ENCODE peak calls at places on chromosomes 16 and 17, in eight cellular contexts. D, T, R, Q, P, U, F and W are unnamed samples.

GRCh38 chr16:85659805-85660511 is 28.8 kb downstream of the GINS2 start:
- DNase-seq in Q (peak), T (peak), U (peak), R (peak), P (peak), F (peak), D (peak), W (peak)

GRCh38 chr16:31561698-31562233 is 34.1 kb downstream of the AHSP start:
- DNase-seq in D (no peak), T (no peak), P (no peak), R (no peak), F (no peak), U (no peak), Q (no peak), W (no peak)

GRCh38 chr17:44308865-44309264 is 464 bp downstream of the RUNDC3A start:
- DNase-seq in Q (no peak), D (no peak), P (no peak), U (no peak), R (no peak), T (no peak), F (no peak), W (no peak)

GRCh38 chr16:53945996-53946395 is 242.0 kb downstream of the FTO start:
- DNase-seq in F (peak), D (no peak), U (no peak), R (no peak), T (peak), P (no peak), Q (no peak), W (no peak)

GRCh38 chr17:76419576-76420245 is 33.2 kb downstream of the UBE2O start:
- DNase-seq in U (no peak), T (no peak), D (no peak), F (no peak), Q (no peak), P (no peak), R (no peak), W (no peak)

GRCh38 chr17:4631836-4632582 is 9.5 kb downstream of the ALOX15 start:
- DNase-seq in U (no peak), T (no peak), D (no peak), P (no peak), R (no peak), Q (no peak), F (peak), W (peak)

GRCh38 chr17:61766520-61766919 is 96.8 kb downstream of the BRIP1 start:
- DNase-seq in R (no peak), D (no peak), P (no peak), T (no peak), Q (no peak), U (no peak), F (peak), W (no peak)

GRCh38 chr16:31456988-31457360 is 2.3 kb upstream of the ARMC5 start:
- DNase-seq in U (no peak), F (no peak), D (no peak), P (no peak), Q (no peak), R (peak), T (peak), W (peak)

GRCh38 chr17:16973760-16974540 is 2.0 kb upstream of the TNFRSF13B start:
- DNase-seq in T (no peak), F (no peak), U (no peak), Q (no peak), P (no peak), R (no peak), D (no peak), W (no peak)

GRCh38 chr17:10226930-10227695 is 28.7 kb upstream of the GAS7 start:
- DNase-seq in Q (peak), P (peak), U (peak), R (no peak), F (peak), T (peak), D (peak), W (peak)

GRCh38 chr16:89268987-89269735 is 51.7 kb downstream of the ZNF778 start:
- DNase-seq in R (no peak), T (no peak), U (no peak), P (no peak), F (peak), D (no peak), Q (no peak), W (no peak)

GRCh38 chr16:2743007-2743810 is 9.2 kb upstream of the SRRM2 start:
- DNase-seq in F (no peak), Q (peak), R (no peak), U (no peak), T (no peak), D (no peak), P (no peak), W (no peak)

GRCh38 chr17:7479139-7479388 is 367 bp downstream of the ZBTB4 start:
- DNase-seq in P (no peak), F (no peak), Q (no peak), D (no peak), T (no peak), R (no peak), U (no peak), W (no peak)

GRCh38 chr17:29927546-29927945 is 2.5 kb downstream of the SSH2 start:
- DNase-seq in R (no peak), U (no peak), F (no peak), P (no peak), Q (no peak), D (no peak), T (no peak), W (no peak)

GRCh38 chr16:4700380-4700996 is 7.1 kb downstream of the NUDT16L1 start:
- DNase-seq in D (no peak), R (no peak), U (no peak), P (no peak), Q (no peak), T (no peak), F (no peak), W (no peak)

GRCh38 chr17:58091024-58091567 is 7.9 kb downstream of the DYNLL2 start:
- DNase-seq in P (no peak), U (no peak), F (no peak), Q (no peak), T (no peak), R (no peak), D (no peak), W (no peak)

GRCh38 chr16:54197758-54198157 is 88.8 kb downstream of the IRX3 start:
- DNase-seq in R (peak), F (no peak), P (peak), T (no peak), D (no peak), Q (no peak), U (no peak), W (no peak)

GRCh38 chr16:7746971-7747370 is 414.3 kb downstream of the RBFOX1 start:
- DNase-seq in T (no peak), R (no peak), F (no peak), U (no peak), D (no peak), Q (no peak), P (no peak), W (no peak)

GRCh38 chr16:66925322-66925840 is at the start of gene RRAD:
- DNase-seq in P (peak), D (peak), Q (peak), R (peak), T (peak), U (peak), F (peak), W (no peak)

GRCh38 chr17:69485126-69485724 is 70.7 kb downstream of the MAP2K6 start:
- DNase-seq in P (no peak), D (peak), R (no peak), T (no peak), F (no peak), U (no peak), Q (no peak), W (no peak)

GRCh38 chr16:47475786-47476185 is 14.7 kb downstream of the PHKB start:
- DNase-seq in R (no peak), F (peak), T (no peak), U (no peak), D (no peak), P (no peak), Q (no peak), W (no peak)

GRCh38 chr17:45282683-45283644 is 21.1 kb upstream of the SPATA32 start:
- DNase-seq in R (peak), F (peak), D (no peak), T (no peak), Q (peak), U (peak), P (no peak), W (peak)

DNA sequence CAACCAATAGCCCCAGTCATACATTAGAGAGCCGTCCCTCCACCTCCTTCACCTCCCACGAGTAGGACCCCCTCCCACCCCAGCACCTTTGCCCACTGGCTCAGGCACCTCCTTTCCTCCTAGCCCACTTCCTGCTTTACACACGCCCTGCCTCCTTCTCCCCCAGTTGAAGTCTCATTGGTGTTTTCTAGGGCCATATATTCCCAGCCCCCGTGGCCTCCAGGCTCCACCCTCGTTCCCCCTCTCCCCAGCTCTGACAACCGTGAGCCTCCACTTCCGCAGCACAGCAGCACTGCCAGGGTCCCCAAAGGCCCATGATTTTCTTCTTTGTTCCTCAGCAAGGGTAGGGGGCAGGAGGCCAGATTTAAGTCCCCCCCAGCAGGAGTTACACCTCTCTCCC is 340.3 kb upstream of the TNRC6C start:
- DNase-seq in P (no peak), R (no peak), F (no peak), Q (no peak), T (no peak), D (no peak), U (no peak), W (peak)
- H3K27ac ChIP-seq in P (no peak), R (no peak), F (no peak), Q (no peak), T (no peak), D (no peak), U (no peak), W (no peak)

DNA sequence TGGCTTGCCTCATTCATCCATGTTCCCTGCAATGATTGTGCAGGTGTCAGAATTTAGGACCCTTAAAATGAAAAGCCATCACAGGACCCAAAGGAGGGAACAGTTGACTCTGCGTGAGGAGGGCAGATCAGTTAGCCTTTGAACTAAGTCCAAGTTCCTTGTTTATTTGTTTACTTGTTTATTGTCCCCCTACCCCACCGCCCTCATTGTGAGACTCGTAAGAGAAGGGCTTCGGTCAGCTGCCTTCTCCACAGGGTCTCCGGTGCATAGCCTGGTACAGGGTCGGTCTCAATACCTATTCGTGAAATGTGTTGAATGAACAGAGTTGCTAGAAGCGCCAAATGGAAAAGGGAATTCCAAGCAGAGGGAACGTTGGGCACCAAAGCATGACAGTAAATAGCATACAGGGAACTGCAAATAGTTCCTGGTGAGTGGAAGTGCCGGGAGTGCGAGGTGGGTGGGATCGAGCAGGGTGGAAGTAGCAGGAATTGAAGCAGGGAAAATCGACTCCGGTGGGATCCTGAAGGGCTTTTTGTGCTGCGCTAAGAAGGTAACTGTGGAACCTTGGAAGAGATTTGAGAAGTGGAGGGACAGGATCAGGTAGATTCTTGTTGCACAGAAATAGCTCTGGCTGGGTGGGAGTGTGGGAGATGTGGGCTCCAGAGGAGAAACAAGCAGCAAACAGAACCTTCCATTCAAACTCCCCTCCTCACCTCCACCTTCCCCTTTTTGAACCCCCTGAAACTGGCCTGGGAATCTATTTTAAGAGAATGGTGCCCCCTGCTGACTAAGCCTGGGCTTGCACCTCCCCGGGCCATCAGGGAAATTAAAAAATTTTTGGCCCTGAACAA is 12.7 kb downstream of the SLC35B1 start:
- DNase-seq in P (peak), F (no peak), T (peak), D (peak), U (peak), Q (no peak), R (peak), W (peak)
- TF ChIP-seq CTCF in P (peak), F (peak), T (peak), D (peak), U (peak), Q (peak), R (peak), W (peak)

GRCh38 chr16:23433261-23433920 is 19.6 kb downstream of the COG7 start:
- DNase-seq in Q (peak), U (no peak), F (no peak), D (no peak), T (no peak), P (no peak), R (no peak), W (no peak)
- H3K4me3 ChIP-seq in Q (no peak), U (no peak), F (no peak), D (no peak), T (no peak), P (no peak), R (no peak), W (no peak)

GRCh38 chr17:2214887-2215615 is 88.5 kb downstream of the SMG6 start:
- DNase-seq in Q (no peak), D (peak), F (peak), T (no peak), P (peak), U (peak), R (peak), W (no peak)
- H3K27ac ChIP-seq in Q (peak), D (peak), F (peak), T (peak), P (peak), U (peak), R (peak), W (peak)

DNA sequence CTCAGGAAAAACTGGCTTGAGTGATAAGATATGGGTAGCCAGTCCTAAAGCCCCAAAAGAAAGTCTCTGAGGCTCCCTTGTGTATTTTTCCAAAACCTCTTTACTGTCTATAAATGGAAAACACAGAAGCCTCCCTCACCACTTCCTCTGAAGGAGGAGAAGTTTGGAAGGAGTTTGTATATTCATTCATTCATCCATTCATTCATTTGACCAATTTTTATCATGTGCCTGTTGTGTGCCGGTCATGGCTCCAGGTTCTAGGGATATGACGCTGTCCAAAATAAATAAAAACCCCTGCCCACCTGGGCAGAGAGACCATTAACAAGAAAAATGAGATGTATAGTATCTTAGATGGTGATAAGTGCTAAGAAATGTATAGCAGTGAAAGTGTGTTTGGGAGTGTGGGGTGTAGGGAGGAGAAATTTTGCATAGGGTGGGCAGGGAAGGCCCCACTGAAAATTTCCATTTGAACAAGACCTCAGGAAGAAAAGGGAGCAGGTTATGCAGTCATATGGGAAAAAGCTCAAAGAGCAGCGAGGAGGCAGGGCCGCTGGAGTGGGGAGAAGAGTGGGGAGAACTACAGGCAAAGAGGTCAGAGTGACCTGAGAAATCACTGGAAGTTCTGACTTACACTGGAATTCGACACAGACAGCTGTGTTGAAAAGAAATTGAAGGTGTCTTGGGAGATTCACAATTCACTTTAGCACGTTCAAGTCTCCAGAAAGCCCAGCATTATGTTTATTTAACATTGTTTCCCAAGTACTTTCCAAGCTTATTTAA is 6.1 kb upstream of the WIPI1 start:
- DNase-seq in R (no peak), T (no peak), P (no peak), Q (no peak), U (no peak), F (no peak), D (no peak), W (no peak)
- TF ChIP-seq CTCF in R (no peak), T (no peak), P (peak), Q (no peak), U (peak), F (no peak), D (no peak), W (no peak)

GRCh38 chr17:21453144-21453982 is 77.2 kb downstream of the KCNJ12 start:
- DNase-seq in T (no peak), R (no peak), F (no peak), Q (no peak), U (no peak), D (no peak), P (no peak), W (no peak)
- H3K4me3 ChIP-seq in T (no peak), R (peak), F (no peak), Q (no peak), U (peak), D (no peak), P (peak), W (no peak)